ENCODE peak calls at places on chromosomes 2 and 18, in six cellular contexts. One of them, this sample, is unnamed.

GRCh38 chr18:23135679-23136325 is 517 bp downstream of the CABLES1 start:
- DNase-seq in cardiac fibroblast: no peak
- DNase-seq in psoas muscle: peak; percentile 46
- DNase-seq in endodermal cell: peak; percentile 72
- DNase-seq in GM13977: peak; percentile 75
- DNase-seq in WTC11: peak; percentile 27
- DNase-seq in this sample: peak; percentile 68

GRCh38 chr2:64832926-64833325 is 156.3 kb upstream of the SLC1A4 start:
- DNase-seq in GM13977: no peak
- DNase-seq in psoas muscle: no peak
- DNase-seq in cardiac fibroblast: peak; percentile 18
- DNase-seq in endodermal cell: no peak
- DNase-seq in WTC11: no peak
- DNase-seq in this sample: no peak

GRCh38 chr2:42567389-42567788 is 1.0 kb upstream of the MTA3 start:
- DNase-seq in psoas muscle: no peak
- DNase-seq in endodermal cell: no peak
- DNase-seq in GM13977: no peak
- DNase-seq in cardiac fibroblast: peak; percentile 34
- DNase-seq in WTC11: no peak
- DNase-seq in this sample: no peak

GRCh38 chr2:54394392-54394791 is 61.7 kb upstream of the SPTBN1 start:
- DNase-seq in psoas muscle: no peak
- DNase-seq in cardiac fibroblast: peak; percentile 51
- DNase-seq in endodermal cell: no peak
- DNase-seq in WTC11: no peak
- DNase-seq in GM13977: no peak
- DNase-seq in this sample: no peak

GRCh38 chr2:27003003-27003402 is 29.8 kb upstream of the TMEM214 start:
- DNase-seq in GM13977: no peak
- DNase-seq in WTC11: no peak
- DNase-seq in psoas muscle: no peak
- DNase-seq in endodermal cell: no peak
- DNase-seq in cardiac fibroblast: no peak
- DNase-seq in this sample: no peak

GRCh38 chr2:129112181-129112580 is 793.5 kb upstream of the HS6ST1 start:
- DNase-seq in endodermal cell: no peak
- DNase-seq in cardiac fibroblast: no peak
- DNase-seq in WTC11: no peak
- DNase-seq in psoas muscle: no peak
- DNase-seq in GM13977: no peak
- DNase-seq in this sample: no peak

GRCh38 chr18:53747761-53748160 is 476.7 kb downstream of the MBD2 start:
- DNase-seq in WTC11: no peak
- DNase-seq in GM13977: no peak
- DNase-seq in psoas muscle: no peak
- DNase-seq in cardiac fibroblast: no peak
- DNase-seq in endodermal cell: no peak
- DNase-seq in this sample: no peak

GRCh38 chr2:104332733-104333132 is 521.2 kb upstream of the POU3F3 start:
- DNase-seq in WTC11: no peak
- DNase-seq in GM13977: no peak
- DNase-seq in psoas muscle: no peak
- DNase-seq in cardiac fibroblast: peak; percentile 0
- DNase-seq in endodermal cell: peak; percentile 51
- DNase-seq in this sample: no peak

GRCh38 chr18:79933765-79934164 is 17.7 kb downstream of the SLC66A2 start:
- DNase-seq in endodermal cell: peak; percentile 79
- DNase-seq in WTC11: peak; percentile 69
- DNase-seq in GM13977: no peak
- DNase-seq in psoas muscle: no peak
- DNase-seq in cardiac fibroblast: peak; percentile 58
- DNase-seq in this sample: no peak

GRCh38 chr18:59927246-59927825 is 27.5 kb downstream of the PMAIP1 start:
- DNase-seq in endodermal cell: no peak
- DNase-seq in cardiac fibroblast: peak; percentile 66
- DNase-seq in GM13977: peak; percentile 66
- DNase-seq in psoas muscle: no peak
- DNase-seq in WTC11: no peak
- DNase-seq in this sample: peak; percentile 70

GRCh38 chr2:127659408-127660290 is 13.7 kb downstream of the GPR17 start:
- DNase-seq in psoas muscle: peak; percentile 26
- DNase-seq in endodermal cell: no peak
- DNase-seq in WTC11: no peak
- DNase-seq in GM13977: no peak
- DNase-seq in cardiac fibroblast: no peak
- DNase-seq in this sample: no peak

GRCh38 chr2:80054339-80054675 is 250.2 kb downstream of the LRRTM1 start:
- DNase-seq in cardiac fibroblast: no peak
- DNase-seq in GM13977: no peak
- DNase-seq in psoas muscle: no peak
- DNase-seq in WTC11: no peak
- DNase-seq in endodermal cell: no peak
- DNase-seq in this sample: no peak

GRCh38 chr2:162092656-162093556 is 18.9 kb upstream of the DPP4 start:
- DNase-seq in cardiac fibroblast: peak; percentile 98
- DNase-seq in endodermal cell: no peak
- DNase-seq in GM13977: no peak
- DNase-seq in WTC11: no peak
- DNase-seq in psoas muscle: peak; percentile 76
- DNase-seq in this sample: no peak

GRCh38 chr2:69559696-69560482 is 83.7 kb downstream of the AAK1 start:
- DNase-seq in endodermal cell: peak; percentile 66
- DNase-seq in cardiac fibroblast: peak; percentile 83
- DNase-seq in psoas muscle: no peak
- DNase-seq in GM13977: peak; percentile 55
- DNase-seq in WTC11: peak; percentile 18
- DNase-seq in this sample: peak; percentile 61

GRCh38 chr2:55888941-55889340 is 34.6 kb downstream of the EFEMP1 start:
- DNase-seq in cardiac fibroblast: peak; percentile 78
- DNase-seq in GM13977: no peak
- DNase-seq in endodermal cell: no peak
- DNase-seq in WTC11: no peak
- DNase-seq in psoas muscle: peak; percentile 15
- DNase-seq in this sample: no peak

GRCh38 chr2:214019229-214019972 is 391.5 kb upstream of the VWC2L start:
- DNase-seq in GM13977: no peak
- DNase-seq in WTC11: no peak
- DNase-seq in psoas muscle: peak; percentile 42
- DNase-seq in endodermal cell: no peak
- DNase-seq in cardiac fibroblast: peak; percentile 98
- DNase-seq in this sample: no peak

GRCh38 chr2:218708086-218708485 is 2.5 kb upstream of the TTLL4 start:
- DNase-seq in WTC11: no peak
- DNase-seq in cardiac fibroblast: no peak
- DNase-seq in psoas muscle: no peak
- DNase-seq in endodermal cell: no peak
- DNase-seq in GM13977: peak; percentile 57
- DNase-seq in this sample: peak; percentile 36

GRCh38 chr18:26813043-26813442 is 52.5 kb downstream of the AQP4 start:
- DNase-seq in psoas muscle: no peak
- DNase-seq in WTC11: peak; percentile 62
- DNase-seq in cardiac fibroblast: peak; percentile 38
- DNase-seq in endodermal cell: peak; percentile 84
- DNase-seq in GM13977: peak; percentile 26
- DNase-seq in this sample: peak; percentile 22

GRCh38 chr18:73908323-73908722 is 239.3 kb downstream of the FBXO15 start:
- DNase-seq in WTC11: peak; percentile 62
- DNase-seq in GM13977: no peak
- DNase-seq in cardiac fibroblast: peak; percentile 53
- DNase-seq in endodermal cell: peak; percentile 86
- DNase-seq in psoas muscle: no peak
- DNase-seq in this sample: no peak

GRCh38 chr2:47569658-47570398 is 166.9 kb downstream of the MSH2 start:
- DNase-seq in cardiac fibroblast: peak; percentile 10
- DNase-seq in GM13977: peak; percentile 68
- DNase-seq in endodermal cell: peak; percentile 81
- DNase-seq in WTC11: peak; percentile 47
- DNase-seq in psoas muscle: no peak
- DNase-seq in this sample: peak; percentile 66

DNA sequence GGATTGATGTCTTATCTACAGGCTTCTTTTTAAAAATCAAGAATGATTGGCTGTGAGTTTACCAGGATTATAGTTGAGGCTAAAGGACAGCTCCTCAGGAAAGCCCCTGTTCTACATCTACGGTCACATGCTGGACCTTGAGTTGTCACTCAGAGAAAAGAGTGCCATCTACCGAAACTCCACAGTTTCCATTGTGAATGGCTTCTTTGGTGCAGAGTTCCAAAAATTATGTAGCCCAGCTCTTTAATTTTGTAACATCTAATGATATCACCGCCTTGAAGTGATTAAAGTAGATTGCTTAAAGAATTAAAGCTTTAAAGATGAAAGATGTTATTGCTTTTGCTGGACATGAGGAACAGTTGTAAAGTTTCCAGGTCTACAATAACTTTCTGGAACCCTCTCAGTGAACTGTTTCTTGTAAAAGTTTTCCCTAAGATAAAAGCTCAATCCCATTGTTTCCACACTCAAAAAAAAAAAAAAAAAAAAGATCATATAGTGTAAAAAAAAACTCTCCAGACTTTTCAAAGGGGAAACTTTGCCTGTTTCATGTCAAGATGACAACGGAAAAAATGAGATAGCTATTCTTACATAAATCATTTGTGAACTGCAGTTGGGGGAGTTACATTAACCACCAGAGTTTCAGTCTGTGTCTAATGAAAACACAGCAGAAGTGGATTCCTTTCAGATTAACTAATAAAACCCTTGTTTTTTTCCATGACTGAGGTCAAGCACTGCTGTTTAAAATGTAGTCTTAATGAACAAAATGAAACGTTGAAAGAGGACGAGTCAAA is 4.3 kb downstream of the COL3A1 start:
- DNase-seq in endodermal cell: no peak
- DNase-seq in GM13977: peak; percentile 25
- DNase-seq in cardiac fibroblast: peak; percentile 88
- DNase-seq in psoas muscle: no peak
- DNase-seq in WTC11: no peak
- DNase-seq in this sample: peak; percentile 40
- TF ChIP-seq CTCF in endodermal cell: peak; percentile 50
- TF ChIP-seq CTCF in GM13977: peak; percentile 47
- TF ChIP-seq CTCF in cardiac fibroblast: peak; percentile 42
- TF ChIP-seq CTCF in psoas muscle: peak; percentile 16
- TF ChIP-seq CTCF in WTC11: no peak
- TF ChIP-seq CTCF in this sample: peak; percentile 41

GRCh38 chr2:11784747-11785610 is 38.5 kb downstream of the LPIN1 start:
- DNase-seq in GM13977: peak; percentile 68
- DNase-seq in cardiac fibroblast: peak; percentile 62
- DNase-seq in endodermal cell: peak; percentile 92
- DNase-seq in psoas muscle: peak; percentile 42
- DNase-seq in WTC11: peak; percentile 80
- DNase-seq in this sample: peak; percentile 84
- TF ChIP-seq CTCF in GM13977: peak; percentile 77
- TF ChIP-seq CTCF in cardiac fibroblast: peak; percentile 85
- TF ChIP-seq CTCF in endodermal cell: peak; percentile 99
- TF ChIP-seq CTCF in psoas muscle: peak; percentile 93
- TF ChIP-seq CTCF in WTC11: peak; percentile 89
- TF ChIP-seq CTCF in this sample: peak; percentile 91

DNA sequence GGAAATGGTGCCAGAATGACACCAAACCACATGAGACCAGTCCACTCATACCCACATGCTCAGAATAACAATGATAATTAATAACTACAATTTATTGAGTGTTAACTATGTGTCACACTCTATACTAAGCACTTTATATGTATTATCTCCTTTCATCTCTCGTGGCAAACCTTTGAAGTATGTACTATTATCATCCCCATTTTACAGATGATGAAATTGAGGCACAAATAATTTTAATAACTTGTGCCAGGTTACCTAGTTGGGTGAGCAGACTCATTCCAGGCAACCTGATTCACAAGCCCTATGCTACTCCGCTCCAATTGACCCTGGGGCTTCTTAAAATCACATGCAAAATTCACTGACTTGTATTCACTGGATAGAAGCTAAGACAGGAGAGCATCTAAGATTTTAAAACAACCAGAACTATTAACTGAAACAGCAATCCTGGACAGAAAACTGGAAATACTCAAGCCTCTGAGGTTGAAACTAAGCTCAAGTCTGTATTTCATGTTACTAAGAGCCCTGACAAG is 2.0 kb downstream of the MREG start:
- DNase-seq in cardiac fibroblast: no peak
- DNase-seq in GM13977: no peak
- DNase-seq in psoas muscle: no peak
- DNase-seq in WTC11: no peak
- DNase-seq in endodermal cell: no peak
- DNase-seq in this sample: no peak
- TF ChIP-seq CTCF in cardiac fibroblast: no peak
- TF ChIP-seq CTCF in GM13977: no peak
- TF ChIP-seq CTCF in psoas muscle: no peak
- TF ChIP-seq CTCF in WTC11: no peak
- TF ChIP-seq CTCF in endodermal cell: no peak
- TF ChIP-seq CTCF in this sample: no peak

GRCh38 chr2:174490032-174490431 is 3.2 kb upstream of the GPR155 start:
- DNase-seq in GM13977: no peak
- DNase-seq in psoas muscle: no peak
- DNase-seq in cardiac fibroblast: no peak
- DNase-seq in endodermal cell: no peak
- DNase-seq in WTC11: no peak
- DNase-seq in this sample: no peak

GRCh38 chr2:174486614-174487535 is at the start of gene GPR155:
- DNase-seq in WTC11: peak; percentile 100
- DNase-seq in endodermal cell: peak; percentile 100
- DNase-seq in psoas muscle: peak; percentile 100
- DNase-seq in GM13977: peak; percentile 96
- DNase-seq in cardiac fibroblast: peak; percentile 98
- DNase-seq in this sample: peak; percentile 99

GRCh38 chr2:174484573-174484972 is 2.3 kb downstream of the GPR155 start:
- DNase-seq in WTC11: no peak
- DNase-seq in endodermal cell: no peak
- DNase-seq in psoas muscle: no peak
- DNase-seq in GM13977: no peak
- DNase-seq in cardiac fibroblast: no peak
- DNase-seq in this sample: no peak

GRCh38 chr2:174485763-174486613 is 841 bp downstream of the GPR155 start:
- DNase-seq in WTC11: peak; percentile 30
- DNase-seq in GM13977: peak; percentile 26
- DNase-seq in psoas muscle: no peak
- DNase-seq in endodermal cell: peak; percentile 74
- DNase-seq in cardiac fibroblast: peak; percentile 38
- DNase-seq in this sample: peak; percentile 41

GRCh38 chr2:174487536-174488162 is 820 bp upstream of the GPR155 start:
- DNase-seq in psoas muscle: no peak
- DNase-seq in WTC11: no peak
- DNase-seq in cardiac fibroblast: no peak
- DNase-seq in endodermal cell: no peak
- DNase-seq in GM13977: no peak
- DNase-seq in this sample: no peak
- TF ChIP-seq CTCF in psoas muscle: no peak
- TF ChIP-seq CTCF in WTC11: no peak
- TF ChIP-seq CTCF in cardiac fibroblast: no peak
- TF ChIP-seq CTCF in endodermal cell: no peak
- TF ChIP-seq CTCF in GM13977: no peak
- TF ChIP-seq CTCF in this sample: no peak

GRCh38 chr2:164504253-164504652 is 117.0 kb downstream of the GRB14 start:
- DNase-seq in endodermal cell: peak; percentile 90
- DNase-seq in cardiac fibroblast: peak; percentile 12
- DNase-seq in WTC11: peak; percentile 69
- DNase-seq in GM13977: no peak
- DNase-seq in psoas muscle: no peak
- DNase-seq in this sample: no peak
- TF ChIP-seq CTCF in endodermal cell: peak; percentile 82
- TF ChIP-seq CTCF in cardiac fibroblast: peak; percentile 37
- TF ChIP-seq CTCF in WTC11: peak; percentile 18
- TF ChIP-seq CTCF in GM13977: no peak
- TF ChIP-seq CTCF in psoas muscle: no peak
- TF ChIP-seq CTCF in this sample: no peak